ENCODE peak calls at places on chromosomes 16 and 17, in seven cellular contexts. J, D, M, A, U, T and O are unnamed samples.

GRCh38 chr17:77725851-77726250 is 232.7 kb upstream of the TNRC6C start:
- DNase-seq in J (no peak), D (no peak), M (no peak), A (no peak), U (no peak), T (no peak), O (no peak)

GRCh38 chr16:17638134-17638533 is 167.4 kb upstream of the XYLT1 start:
- DNase-seq in J (no peak), D (no peak), M (no peak), A (no peak), U (no peak), T (no peak), O (no peak)

GRCh38 chr17:11598274-11599221 is at the start of gene DNAH9:
- DNase-seq in J (peak), D (no peak), M (peak), A (no peak), U (no peak), T (peak), O (no peak)

GRCh38 chr16:17564856-17565255 is 94.1 kb upstream of the XYLT1 start:
- DNase-seq in J (no peak), D (no peak), M (no peak), A (no peak), U (no peak), T (no peak), O (no peak)

GRCh38 chr16:7200320-7200719 is 132.3 kb upstream of the RBFOX1 start:
- DNase-seq in J (no peak), D (no peak), M (no peak), A (no peak), U (no peak), T (no peak), O (no peak)

GRCh38 chr17:31857920-31858646 is 961 bp downstream of the COPRS start:
- DNase-seq in J (no peak), D (no peak), M (no peak), A (no peak), U (no peak), T (no peak), O (no peak)

GRCh38 chr17:50668025-50668837 is 33.5 kb downstream of the ABCC3 start:
- DNase-seq in J (no peak), D (no peak), M (no peak), A (peak), U (no peak), T (no peak), O (no peak)

GRCh38 chr16:56451753-56452689 is 667 bp downstream of the OGFOD1 start:
- DNase-seq in J (no peak), D (no peak), M (peak), A (peak), U (peak), T (no peak), O (peak)

GRCh38 chr17:62110923-62111484 is 45.9 kb upstream of the MED13 start:
- DNase-seq in J (no peak), D (no peak), M (no peak), A (no peak), U (no peak), T (no peak), O (no peak)

DNA sequence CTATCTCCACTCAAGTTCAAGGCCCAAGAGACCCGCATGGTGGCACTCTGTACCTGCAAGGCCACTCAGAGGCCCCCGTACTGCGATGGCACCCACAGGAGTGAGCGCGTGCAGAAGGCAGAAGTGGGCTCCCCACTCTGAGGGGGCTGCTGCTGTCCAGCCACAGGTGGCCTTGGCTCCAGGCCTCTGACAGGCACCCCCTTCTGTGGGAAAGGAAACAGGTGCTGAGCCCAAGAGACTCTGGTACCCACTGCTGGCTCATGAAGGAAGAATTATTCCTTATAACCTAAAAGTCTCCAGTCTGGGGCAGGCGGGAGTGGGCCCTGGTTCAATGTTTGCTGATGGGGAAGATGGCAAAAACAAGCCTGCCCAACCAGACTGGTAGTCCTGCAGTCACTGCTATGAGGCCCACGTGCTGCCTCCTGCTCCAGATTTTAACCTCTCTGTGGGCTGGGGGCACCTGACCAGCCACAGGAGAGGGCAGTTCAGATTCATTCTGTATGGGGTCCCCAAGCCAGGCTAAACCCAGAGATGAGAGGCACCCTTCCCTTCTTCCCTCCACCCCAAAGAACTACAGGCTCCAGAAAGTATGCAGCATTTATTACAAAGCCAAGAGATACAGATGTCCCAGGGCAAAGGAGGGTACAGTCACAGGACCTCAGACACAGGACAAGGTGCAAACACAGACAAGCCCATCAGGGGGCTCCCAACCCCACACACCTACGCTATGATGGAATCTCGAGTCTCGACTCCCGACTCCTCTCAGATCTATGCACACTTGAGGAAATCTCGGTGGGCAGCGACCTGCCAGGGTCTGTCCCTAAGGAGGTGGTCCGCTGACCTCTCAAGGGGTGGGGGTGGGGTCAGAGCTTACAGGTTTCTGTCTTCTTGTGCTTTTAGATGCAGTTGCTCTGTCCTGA is 3.4 kb downstream of the CISD3 start:
- DNase-seq in J (no peak), D (no peak), M (peak), A (no peak), U (peak), T (no peak), O (no peak)
- TF ChIP-seq CTCF in J (no peak), D (peak), M (no peak), A (no peak), U (peak), T (no peak), O (peak)

GRCh38 chr17:7014995-7015586 is 2.7 kb downstream of the RNASEK start:
- DNase-seq in J (no peak), D (peak), M (no peak), A (peak), U (peak), T (no peak), O (peak)
- TF ChIP-seq CTCF in J (no peak), D (no peak), M (no peak), A (no peak), U (no peak), T (peak), O (no peak)

DNA sequence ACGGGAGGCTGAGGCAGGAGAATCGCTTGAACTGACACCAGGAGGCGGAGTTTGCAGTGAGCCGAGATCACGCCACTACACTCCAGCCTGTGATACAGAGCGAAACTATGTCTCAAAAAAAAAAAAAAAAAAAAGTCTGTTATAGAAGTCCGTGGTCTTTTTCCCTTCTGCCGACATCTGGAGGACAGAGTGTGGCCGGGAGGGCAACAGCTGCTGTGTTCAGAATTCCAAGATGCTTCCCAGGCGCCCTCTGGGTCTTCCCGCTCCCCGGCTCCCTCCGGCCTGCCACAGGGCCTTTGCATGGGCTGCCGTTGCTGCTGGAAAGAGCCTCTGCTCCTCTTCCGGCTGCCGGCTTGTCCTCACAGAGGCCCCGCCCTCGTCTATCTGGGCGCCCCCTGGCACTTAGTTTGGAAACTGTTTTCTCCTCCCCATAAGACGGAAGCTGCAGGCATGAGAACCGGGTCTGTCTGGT is 2.4 kb upstream of the CACNA1H start:
- DNase-seq in J (no peak), D (no peak), M (no peak), A (peak), U (peak), T (no peak), O (no peak)
- TF ChIP-seq CTCF in J (no peak), D (no peak), M (no peak), A (peak), U (peak), T (no peak), O (no peak)

GRCh38 chr17:56867948-56868376 is 34.0 kb downstream of the DGKE start:
- DNase-seq in J (no peak), D (no peak), M (no peak), A (peak), U (no peak), T (no peak), O (no peak)

GRCh38 chr17:56866076-56866475 is 32.1 kb downstream of the DGKE start:
- DNase-seq in J (no peak), D (no peak), M (no peak), A (no peak), U (no peak), T (no peak), O (no peak)

GRCh38 chr17:56863974-56864373 is 30.0 kb downstream of the DGKE start:
- DNase-seq in J (no peak), D (no peak), M (no peak), A (no peak), U (no peak), T (no peak), O (no peak)

GRCh38 chr17:56868716-56869115 is 34.8 kb downstream of the DGKE start:
- DNase-seq in J (no peak), D (no peak), M (no peak), A (no peak), U (no peak), T (no peak), O (no peak)

DNA sequence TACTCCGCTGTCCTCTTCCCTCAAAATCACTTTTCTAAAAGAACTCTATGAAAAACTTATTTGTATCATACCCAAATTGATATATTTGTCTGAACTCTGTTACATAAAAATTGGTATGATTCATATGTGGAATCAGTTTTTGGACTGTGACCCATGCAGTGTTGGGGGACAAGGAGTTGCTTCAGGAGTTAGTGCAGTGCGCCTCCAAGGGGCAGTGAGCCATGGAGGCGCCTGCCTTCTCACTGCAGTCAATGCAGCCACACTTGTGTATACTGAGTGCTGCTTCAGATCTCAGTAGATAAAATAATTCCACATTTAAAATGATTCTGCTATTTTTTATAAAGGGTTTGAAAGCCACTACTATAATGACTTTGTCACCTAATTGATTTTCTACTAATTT is 32.5 kb downstream of the DGKE start:
- DNase-seq in J (no peak), D (no peak), M (no peak), A (no peak), U (peak), T (no peak), O (no peak)
- TF ChIP-seq CTCF in J (no peak), D (peak), M (no peak), A (no peak), U (peak), T (peak), O (no peak)